ENCODE peak calls at places on chromosomes 1 and 21, in five cellular contexts. X is heart left ventricle, Z is neural crest cell, O is body of pancreas, C is NB4. F is an unnamed sample.

GRCh38 chr1:175520186-175520585 is 223.2 kb downstream of the TNR start:
- DNase-seq in O (peak), X (no peak), C (no peak), Z (no peak), F (no peak)

GRCh38 chr1:53754484-53755312 is 15.7 kb upstream of the GLIS1 start:
- DNase-seq in C (peak), X (no peak), Z (peak), O (peak), F (peak)

GRCh38 chr1:45953934-45954333 is 150.5 kb downstream of the MAST2 start:
- DNase-seq in O (no peak), Z (no peak), X (no peak), C (no peak), F (no peak)

GRCh38 chr1:208544058-208544457 is 299.9 kb upstream of the PLXNA2 start:
- DNase-seq in Z (no peak), O (no peak), X (no peak), C (no peak), F (no peak)

GRCh38 chr1:150555198-150555970 is 6.2 kb downstream of the ADAMTSL4 start:
- DNase-seq in Z (no peak), C (no peak), X (no peak), O (no peak), F (no peak)

GRCh38 chr1:40476924-40477679 is at the start of gene ZFP69:
- DNase-seq in X (peak), O (peak), Z (peak), C (peak), F (peak)

GRCh38 chr1:11880911-11881748 is 22.4 kb upstream of the NPPB start:
- DNase-seq in X (peak), C (no peak), Z (no peak), O (no peak), F (no peak)

GRCh38 chr1:228279011-228279721 is 71.3 kb downstream of the OBSCN start:
- DNase-seq in X (no peak), C (no peak), O (no peak), Z (no peak), F (no peak)

GRCh38 chr1:41245659-41246058 is 3.6 kb upstream of the SCMH1 start:
- DNase-seq in Z (no peak), O (no peak), C (peak), X (no peak), F (no peak)

GRCh38 chr21:32861871-32862270 is 90.3 kb upstream of the PAXBP1 start:
- DNase-seq in O (no peak), X (no peak), Z (no peak), C (no peak), F (no peak)

GRCh38 chr1:193306430-193306829 is 120.0 kb upstream of the B3GALT2 start:
- DNase-seq in X (no peak), Z (no peak), O (no peak), C (no peak), F (no peak)

GRCh38 chr21:38054334-38054733 is 138.1 kb upstream of the KCNJ6 start:
- DNase-seq in C (no peak), Z (no peak), O (no peak), X (no peak), F (no peak)

GRCh38 chr1:170680428-170680827 is 16.5 kb downstream of the PRRX1 start:
- DNase-seq in X (no peak), Z (no peak), O (no peak), C (no peak), F (no peak)

GRCh38 chr1:58753431-58753866 is 30.4 kb downstream of the JUN start:
- DNase-seq in Z (no peak), X (no peak), C (no peak), O (no peak), F (no peak)

GRCh38 chr21:40425981-40426380 is 421.0 kb downstream of the DSCAM start:
- DNase-seq in O (no peak), C (no peak), X (no peak), Z (no peak), F (no peak)

GRCh38 chr1:27632387-27633297 is 2.3 kb downstream of the FGR start:
- DNase-seq in Z (no peak), C (peak), O (no peak), X (no peak), F (no peak)

GRCh38 chr1:186442651-186443114 is 18.2 kb downstream of the PDC start:
- DNase-seq in X (no peak), O (no peak), Z (no peak), C (peak), F (no peak)

GRCh38 chr1:29380532-29380931 is 144.2 kb downstream of the PTPRU start:
- DNase-seq in X (no peak), C (no peak), O (no peak), Z (no peak), F (no peak)

GRCh38 chr21:42593007-42593814 is 60.2 kb upstream of the PDE9A start:
- DNase-seq in O (peak), X (peak), Z (peak), C (peak), F (peak)
- TF ChIP-seq CTCF in O (peak), X (peak), Z (peak), C (peak), F (peak)

GRCh38 chr1:47701741-47702515 is 264.1 kb downstream of the FOXD2 start:
- DNase-seq in C (no peak), X (no peak), O (no peak), Z (no peak), F (no peak)

GRCh38 chr1:47703161-47703825 is 265.4 kb downstream of the FOXD2 start:
- DNase-seq in O (no peak), X (no peak), C (no peak), Z (no peak), F (no peak)

GRCh38 chr1:47705517-47706130 is 267.8 kb downstream of the FOXD2 start:
- DNase-seq in Z (no peak), O (no peak), C (no peak), X (no peak), F (no peak)

GRCh38 chr1:47701283-47701682 is 263.4 kb downstream of the FOXD2 start:
- DNase-seq in X (no peak), Z (no peak), C (no peak), O (no peak), F (no peak)

GRCh38 chr1:47703981-47704596 is 266.2 kb downstream of the FOXD2 start:
- DNase-seq in X (no peak), C (peak), Z (no peak), O (no peak), F (no peak)
- TF ChIP-seq CTCF in X (peak), C (peak), Z (peak), O (no peak), F (no peak)

GRCh38 chr1:30687886-30688285 is 35.5 kb downstream of the MATN1 start:
- DNase-seq in O (no peak), C (no peak), X (no peak), Z (no peak), F (no peak)
- TF ChIP-seq CTCF in O (no peak), C (no peak), X (no peak), Z (no peak), F (no peak)

GRCh38 chr1:111204211-111204883 is 3.9 kb upstream of the DENND2D start:
- DNase-seq in X (peak), O (peak), C (no peak), Z (no peak), F (no peak)
- TF ChIP-seq CTCF in X (no peak), O (no peak), C (no peak), Z (no peak), F (no peak)

GRCh38 chr1:10789392-10790154 is 6.9 kb downstream of the CASZ1 start:
- DNase-seq in Z (no peak), O (no peak), C (no peak), X (no peak), F (no peak)

GRCh38 chr1:10787274-10787673 is 9.2 kb downstream of the CASZ1 start:
- DNase-seq in Z (no peak), C (no peak), X (no peak), O (no peak), F (no peak)

GRCh38 chr1:10790155-10790707 is 6.2 kb downstream of the CASZ1 start:
- DNase-seq in X (no peak), C (no peak), Z (no peak), O (no peak), F (no peak)

GRCh38 chr1:10785855-10786638 is 10.4 kb downstream of the CASZ1 start:
- DNase-seq in O (no peak), C (no peak), Z (no peak), X (no peak), F (no peak)

GRCh38 chr1:10788592-10789006 is 7.8 kb downstream of the CASZ1 start:
- DNase-seq in Z (no peak), C (no peak), O (peak), X (peak), F (peak)
- TF ChIP-seq CTCF in Z (peak), C (no peak), O (peak), X (peak), F (no peak)

F was measured in endothelial cell.